ENCODE peak calls at places on chromosomes 4 and X, in eight cellular contexts. Y is AG04450, S is choroid plexus epithelial cell, K is cardiac muscle cell, G is colonic mucosa, M is mucosa of descending colon, H is endodermal cell, J is uterus. E is an unnamed sample.

GRCh38 chr4:47238697-47239096 is 207.3 kb downstream of the GABRB1 start:
- DNase-seq in S (no peak), H (no peak), K (no peak), G (no peak), J (no peak), Y (no peak), M (no peak), E (no peak)

GRCh38 chr4:77044458-77045124 is 31.2 kb downstream of the CCNI start:
- DNase-seq in S (peak), K (peak), J (no peak), Y (no peak), M (no peak), H (no peak), G (no peak), E (peak)

GRCh38 chrX:145213504-145213903 is 33.8 kb upstream of the SPANXN1 start:
- DNase-seq in J (no peak), Y (no peak), G (no peak), K (peak), H (peak), M (no peak), S (peak), E (no peak)

GRCh38 chr4:24643774-24644520 is 59.6 kb upstream of the DHX15 start:
- DNase-seq in J (no peak), G (peak), K (no peak), M (no peak), H (no peak), S (no peak), Y (no peak), E (peak)

GRCh38 chr4:158129649-158130048 is 43.2 kb downstream of the GASK1B start:
- DNase-seq in J (no peak), M (no peak), H (no peak), G (no peak), K (no peak), Y (no peak), S (no peak), E (peak)

GRCh38 chr4:54226399-54227260 is 2.5 kb upstream of the PDGFRA start:
- DNase-seq in Y (peak), K (peak), H (peak), M (peak), S (peak), J (peak), G (peak), E (peak)

GRCh38 chr4:62709618-62710252 is 1509.6 kb downstream of the ADGRL3 start:
- DNase-seq in G (no peak), Y (no peak), S (peak), H (no peak), J (no peak), M (no peak), K (peak), E (no peak)

GRCh38 chrX:41382699-41383645 is 49.0 kb downstream of the DDX3X start:
- DNase-seq in M (no peak), J (no peak), G (peak), Y (no peak), H (no peak), K (no peak), S (peak), E (no peak)

GRCh38 chr4:87304659-87305277 is 17.9 kb downstream of the HSD17B13 start:
- DNase-seq in H (no peak), K (no peak), S (peak), G (no peak), J (no peak), M (no peak), Y (peak), E (no peak)

GRCh38 chr4:83219344-83219990 is 65.1 kb downstream of the COQ2 start:
- DNase-seq in M (no peak), K (no peak), S (no peak), J (no peak), H (no peak), Y (no peak), G (no peak), E (no peak)

GRCh38 chr4:47562297-47562696 is 77.2 kb downstream of the ATP10D start:
- DNase-seq in K (no peak), J (no peak), H (no peak), M (no peak), G (no peak), S (no peak), Y (no peak), E (no peak)

GRCh38 chrX:39414290-39414847 is 613.1 kb downstream of the MID1IP1 start:
- DNase-seq in S (no peak), Y (no peak), J (no peak), M (no peak), H (no peak), K (no peak), G (no peak), E (no peak)

GRCh38 chrX:2521092-2521926 is 20.5 kb upstream of the DHRSX start:
- DNase-seq in Y (no peak), M (no peak), G (no peak), H (no peak), S (no peak), J (no peak), K (no peak), E (no peak)

GRCh38 chrX:2526390-2526789 is 25.6 kb upstream of the DHRSX start:
- DNase-seq in K (no peak), H (no peak), Y (no peak), G (no peak), J (no peak), S (no peak), M (no peak), E (no peak)

GRCh38 chrX:2521927-2522386 is 21.2 kb upstream of the DHRSX start:
- DNase-seq in Y (no peak), S (no peak), M (no peak), G (no peak), J (no peak), K (no peak), H (no peak), E (no peak)

GRCh38 chrX:2520539-2520938 is 19.8 kb upstream of the DHRSX start:
- DNase-seq in M (no peak), Y (no peak), J (no peak), S (no peak), H (no peak), G (no peak), K (no peak), E (no peak)

DNA sequence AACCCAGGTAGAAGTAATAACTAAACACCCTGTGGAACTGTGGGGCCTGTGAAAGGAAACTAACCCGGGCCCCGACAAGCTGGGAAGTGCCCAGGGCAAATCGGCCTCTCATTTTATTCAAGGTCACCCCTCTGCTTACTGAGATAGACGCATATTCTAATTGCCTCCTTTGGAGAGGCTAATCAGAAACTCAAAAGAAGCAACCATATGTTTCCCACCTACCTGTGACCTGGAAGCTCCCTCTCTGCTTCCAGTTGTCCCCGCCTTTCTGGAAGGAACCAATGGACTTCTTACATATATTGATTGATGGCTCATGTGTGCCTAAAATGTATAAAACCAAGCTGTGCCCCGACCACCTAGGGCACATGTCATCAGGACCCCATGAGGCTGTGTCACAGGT is 23.1 kb upstream of the DHRSX start:
- DNase-seq in M (no peak), S (no peak), G (no peak), H (no peak), Y (no peak), J (no peak), K (no peak), E (no peak)
- H3K4me3 ChIP-seq in M (no peak), S (no peak), G (no peak), H (no peak), Y (no peak), J (no peak), K (no peak), E (no peak)

GRCh38 chrX:153640736-153641574 is 6.0 kb upstream of the DUSP9 start:
- DNase-seq in M (no peak), J (no peak), G (no peak), Y (no peak), H (peak), K (no peak), S (no peak), E (no peak)
- H3K4me3 ChIP-seq in M (no peak), J (no peak), G (no peak), Y (no peak), H (no peak), K (no peak), S (no peak), E (no peak)

GRCh38 chr4:31106419-31106818 is 386.2 kb downstream of the PCDH7 start:
- DNase-seq in G (no peak), M (no peak), K (no peak), J (no peak), Y (no peak), H (no peak), S (no peak), E (no peak)

GRCh38 chr4:31107362-31107761 is 387.2 kb downstream of the PCDH7 start:
- DNase-seq in H (no peak), M (no peak), K (no peak), G (no peak), J (no peak), Y (no peak), S (no peak), E (no peak)

GRCh38 chr4:31114821-31115220 is 394.7 kb downstream of the PCDH7 start:
- DNase-seq in G (no peak), Y (no peak), M (no peak), S (no peak), K (no peak), J (no peak), H (no peak), E (no peak)

GRCh38 chr4:31108762-31109161 is 388.6 kb downstream of the PCDH7 start:
- DNase-seq in Y (no peak), G (no peak), K (no peak), S (no peak), H (peak), M (no peak), J (no peak), E (no peak)

DNA sequence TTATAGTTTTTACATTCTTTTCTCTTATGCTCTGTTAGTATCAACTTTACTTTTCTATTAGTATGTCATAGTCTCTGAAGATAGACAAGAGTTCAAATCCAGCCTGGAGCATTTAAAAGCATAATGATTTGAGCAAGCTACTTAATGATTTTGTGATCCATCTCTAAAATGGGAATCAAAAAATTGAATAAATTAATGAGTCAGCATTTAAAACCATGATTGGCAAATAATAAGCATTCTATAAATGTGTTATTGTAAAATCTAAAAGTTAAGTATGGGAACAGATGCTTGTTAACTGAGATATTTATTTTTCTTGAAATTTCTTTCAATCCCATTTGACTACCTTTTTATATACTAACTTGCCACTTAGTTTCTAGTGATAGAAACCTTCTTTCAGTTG is 391.6 kb downstream of the PCDH7 start:
- DNase-seq in J (no peak), G (no peak), S (no peak), Y (no peak), H (no peak), M (no peak), K (no peak), E (no peak)
- H3K4me3 ChIP-seq in J (no peak), G (no peak), S (no peak), Y (no peak), H (no peak), M (no peak), K (no peak), E (no peak)

GRCh38 chr4:7193040-7193958 is 961 bp downstream of the SORCS2 start:
- DNase-seq in H (peak), K (peak), J (no peak), M (no peak), G (no peak), Y (no peak), S (no peak), E (no peak)
- H3K4me3 ChIP-seq in H (peak), K (peak), J (peak), M (no peak), G (peak), Y (peak), S (peak), E (peak)

GRCh38 chr4:89871211-89871610 is 23.4 kb upstream of the MMRN1 start:
- DNase-seq in H (no peak), K (peak), M (no peak), J (no peak), Y (no peak), G (no peak), S (no peak), E (no peak)
- H3K4me3 ChIP-seq in H (no peak), K (no peak), M (no peak), J (no peak), Y (no peak), G (no peak), S (no peak), E (no peak)

GRCh38 chrX:146831994-146832393 is 17.4 kb upstream of the CXorf51A start:
- DNase-seq in M (peak), S (no peak), J (no peak), K (no peak), H (no peak), Y (no peak), G (no peak), E (no peak)
- H3K4me3 ChIP-seq in M (no peak), S (no peak), J (no peak), K (no peak), H (no peak), Y (no peak), G (no peak), E (no peak)

GRCh38 chr4:3291969-3292570 is 751 bp upstream of the RGS12 start:
- DNase-seq in Y (no peak), S (peak), J (peak), H (peak), K (peak), G (peak), M (peak), E (peak)

GRCh38 chr4:3290889-3291321 is 1.9 kb upstream of the RGS12 start:
- DNase-seq in J (no peak), M (no peak), S (no peak), G (peak), K (no peak), H (no peak), Y (no peak), E (no peak)

GRCh38 chr4:3292571-3293409 is at the start of gene RGS12:
- DNase-seq in K (peak), H (peak), G (peak), S (peak), Y (peak), J (peak), M (peak), E (peak)

GRCh38 chr4:3290476-3290875 is 2.3 kb upstream of the RGS12 start:
- DNase-seq in H (no peak), J (no peak), S (no peak), K (no peak), Y (no peak), G (peak), M (peak), E (no peak)

DNA sequence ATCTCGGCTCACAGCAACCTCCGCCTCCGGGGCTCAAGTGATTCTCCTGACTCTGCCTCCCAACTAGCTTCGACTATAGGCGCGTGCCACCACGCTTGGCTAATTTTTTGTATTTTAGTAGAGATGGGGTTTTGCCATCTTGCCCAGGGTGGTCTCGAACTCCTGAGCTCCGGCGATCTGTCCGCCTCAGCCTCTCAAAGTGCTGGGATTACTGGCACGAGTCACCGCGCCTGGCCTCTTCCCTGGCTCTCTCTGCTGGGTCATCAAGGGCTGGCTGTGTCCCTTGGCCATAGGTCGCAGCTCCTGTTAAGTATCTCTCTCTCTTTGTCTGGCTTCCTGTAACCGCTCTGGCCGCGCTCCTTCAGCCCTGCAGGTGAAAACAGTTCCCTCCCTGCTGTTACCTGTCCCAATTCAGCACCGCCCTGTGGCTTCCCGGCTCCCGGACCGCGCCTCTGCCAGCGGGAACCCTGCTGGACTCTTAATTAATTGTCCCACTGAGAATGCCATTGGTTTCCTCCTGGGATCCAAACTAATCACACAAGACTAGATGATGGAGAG is 1.3 kb upstream of the RGS12 start:
- DNase-seq in S (no peak), Y (no peak), K (peak), J (no peak), G (peak), M (peak), H (no peak), E (no peak)
- H3K4me3 ChIP-seq in S (peak), Y (peak), K (peak), J (peak), G (peak), M (peak), H (peak), E (peak)

GRCh38 chr4:94758141-94758699 is 465 bp downstream of the BMPR1B start:
- DNase-seq in Y (no peak), M (peak), S (peak), J (peak), K (no peak), H (peak), G (peak), E (peak)
- H3K4me3 ChIP-seq in Y (peak), M (no peak), S (peak), J (peak), K (peak), H (peak), G (peak), E (no peak)

GRCh38 chr4:70737006-70737405 is 15.2 kb downstream of the RUFY3 start:
- DNase-seq in J (no peak), Y (no peak), G (no peak), M (no peak), S (peak), K (no peak), H (no peak), E (no peak)
- H3K4me3 ChIP-seq in J (no peak), Y (no peak), G (no peak), M (no peak), S (no peak), K (no peak), H (no peak), E (no peak)

E was measured in MG63.